ENCODE peak calls at places on chromosome 11, in six cellular contexts. O is stimulated activated CD4-positive, alpha-beta T cell treated with anti-CD3 and anti-CD28 coated beads, TNF-alpha, amount 100 ng/mL, for 4 hours; J is activated T-cell treated with anti-CD3 and anti-CD28 coated beads for 1 hour; V is posterior vena cava; M is WTC11; P is GM12865. W is an unnamed sample.
A peak's percentile ranks its signal among the peaks of the same experiment; 100 is the strongest.

GRCh38 chr11:58498464-58498863 is 9.4 kb downstream of the OR5B21 start:
- DNase-seq in M (no peak), O (no peak), P (no peak), V (no peak), J (no peak), W (peak; percentile 85)

GRCh38 chr11:124800226-124800929 is at the start of gene MSANTD2:
- DNase-seq in M (peak; percentile 75), P (peak; percentile 86), J (peak; percentile 63), O (peak; percentile 64), V (peak; percentile 95), W (peak; percentile 57)

GRCh38 chr11:116192509-116193206 is 580.1 kb downstream of the BUD13 start:
- DNase-seq in V (no peak), J (no peak), P (no peak), O (no peak), M (no peak), W (no peak)

GRCh38 chr11:72681226-72682153 is 7.3 kb upstream of the PDE2A start:
- DNase-seq in P (no peak), V (no peak), O (no peak), M (no peak), J (no peak), W (no peak)

GRCh38 chr11:122334546-122335375 is 218.7 kb upstream of the BLID start:
- DNase-seq in P (no peak), V (no peak), O (no peak), J (no peak), M (no peak), W (no peak)

GRCh38 chr11:28343304-28344233 is 235.4 kb downstream of the METTL15 start:
- DNase-seq in M (no peak), V (no peak), P (no peak), J (no peak), O (no peak), W (peak; percentile 53)

GRCh38 chr11:34941688-34942087 is 25.3 kb downstream of the PDHX start:
- DNase-seq in P (no peak), J (no peak), M (no peak), O (no peak), V (peak; percentile 43), W (no peak)

GRCh38 chr11:42974510-42974909 is 337.3 kb upstream of the API5 start:
- DNase-seq in P (no peak), V (no peak), J (no peak), M (peak; percentile 32), O (no peak), W (peak; percentile 54)

GRCh38 chr11:58805065-58805464 is 39.4 kb downstream of the GLYATL2 start:
- DNase-seq in P (no peak), M (no peak), J (no peak), V (no peak), O (no peak), W (no peak)

GRCh38 chr11:134923441-134923840 is 511.4 kb upstream of the B3GAT1 start:
- DNase-seq in P (no peak), M (no peak), O (no peak), V (no peak), J (no peak), W (no peak)

GRCh38 chr11:3138178-3139085 is 26.7 kb downstream of the OSBPL5 start:
- DNase-seq in M (peak; percentile 50), J (no peak), O (no peak), P (no peak), V (peak; percentile 73), W (peak; percentile 21)

GRCh38 chr11:73200256-73200655 is 17.8 kb upstream of the P2RY2 start:
- DNase-seq in V (no peak), O (no peak), J (no peak), P (no peak), M (peak; percentile 25), W (peak; percentile 41)